ENCODE peak calls at places on chromosome 9, in four cellular contexts. D is small intestine, C is HFF-Myc, J is dermis blood vessel endothelial cell. S is an unnamed sample.

GRCh38 chr9:88732128-88732527 is 197.2 kb downstream of the NXNL2 start:
- DNase-seq in D (no peak), C (no peak), J (peak), S (no peak)

GRCh38 chr9:105539452-105539851 is 18.5 kb upstream of the FKTN start:
- DNase-seq in D (no peak), C (peak), J (no peak), S (no peak)

GRCh38 chr9:10434412-10434811 is 178.4 kb downstream of the PTPRD start:
- DNase-seq in D (no peak), C (no peak), J (no peak), S (no peak)

GRCh38 chr9:73042155-73042554 is 89.3 kb upstream of the ALDH1A1 start:
- DNase-seq in D (no peak), C (no peak), J (no peak), S (no peak)

GRCh38 chr9:108536836-108537601 is 318.8 kb downstream of the ACTL7B start:
- DNase-seq in D (no peak), C (no peak), J (no peak), S (no peak)

GRCh38 chr9:128276574-128277270 is 646 bp downstream of the SWI5 start:
- DNase-seq in D (peak), C (no peak), J (peak), S (no peak)

GRCh38 chr9:72858089-72858912 is 94.6 kb downstream of the ALDH1A1 start:
- DNase-seq in D (peak), C (no peak), J (peak), S (no peak)

GRCh38 chr9:21591221-21592062 is 109.3 kb upstream of the IFNE start:
- DNase-seq in D (peak), C (peak), J (peak), S (no peak)

GRCh38 chr9:95726756-95727155 is 148.7 kb upstream of the ERCC6L2 start:
- DNase-seq in D (peak), C (peak), J (peak), S (peak)

GRCh38 chr9:107755267-107755666 is 265.7 kb upstream of the KLF4 start:
- DNase-seq in D (peak), C (peak), J (peak), S (no peak)

GRCh38 chr9:76624381-76625048 is 139.7 kb upstream of the PCA3 start:
- DNase-seq in D (no peak), C (no peak), J (no peak), S (no peak)

GRCh38 chr9:13759624-13760023 is 480.1 kb upstream of the MPDZ start:
- DNase-seq in D (no peak), C (no peak), J (no peak), S (no peak)

GRCh38 chr9:31674264-31674663 is 710.2 kb upstream of the ACO1 start:
- DNase-seq in D (no peak), C (no peak), J (no peak), S (no peak)

GRCh38 chr9:22148876-22149637 is 140.0 kb upstream of the CDKN2B start:
- DNase-seq in D (no peak), C (no peak), J (no peak), S (no peak)

GRCh38 chr9:109793196-109793595 is 13.2 kb downstream of the PALM2AKAP2 start:
- DNase-seq in D (no peak), C (peak), J (no peak), S (no peak)

GRCh38 chr9:15735083-15735974 is 182.5 kb downstream of the CCDC171 start:
- DNase-seq in D (no peak), C (peak), J (peak), S (no peak)

GRCh38 chr9:19799784-19800183 is 10.9 kb upstream of the SLC24A2 start:
- DNase-seq in D (no peak), C (no peak), J (no peak), S (no peak)

GRCh38 chr9:95494022-95494415 is 22.8 kb downstream of the PTCH1 start:
- DNase-seq in D (no peak), C (no peak), J (no peak), S (peak)

GRCh38 chr9:76374702-76375543 is 19.3 kb downstream of the RFK start:
- DNase-seq in D (peak), C (peak), J (peak), S (no peak)

GRCh38 chr9:115373000-115373709 is 255.2 kb upstream of the TNC start:
- DNase-seq in D (peak), C (peak), J (no peak), S (no peak)

GRCh38 chr9:20355022-20355421 is 267.3 kb downstream of the MLLT3 start:
- DNase-seq in D (no peak), C (peak), J (no peak), S (no peak)

GRCh38 chr9:129597355-129598088 is 23.4 kb downstream of the C9orf50 start:
- DNase-seq in D (peak), C (no peak), J (peak), S (no peak)

GRCh38 chr9:21557428-21557768 is 75.3 kb upstream of the IFNE start:
- DNase-seq in D (no peak), C (no peak), J (no peak), S (no peak)

GRCh38 chr9:133581553-133582343 is 27.4 kb downstream of the FAM163B start:
- DNase-seq in D (no peak), C (no peak), J (no peak), S (no peak)

GRCh38 chr9:36039696-36040095 is 3.0 kb downstream of the RECK start:
- DNase-seq in D (no peak), C (no peak), J (no peak), S (no peak)

GRCh38 chr9:120477534-120478001 is 102.4 kb downstream of the CDK5RAP2 start:
- DNase-seq in D (peak), C (peak), J (peak), S (peak)

GRCh38 chr9:4857163-4857562 is 64.4 kb downstream of the RCL1 start:
- DNase-seq in D (no peak), C (no peak), J (no peak), S (no peak)

GRCh38 chr9:126983767-126984166 is 69.2 kb downstream of the RALGPS1 start:
- DNase-seq in D (no peak), C (no peak), J (no peak), S (no peak)